ENCODE peak calls at places on chromosomes 6 and 20, in eight cellular contexts. V is lower leg skin, L is upper lobe of right lung, D is right atrium auricular region, T is dorsolateral prefrontal cortex, R is lung, F is transverse colon, Y is A549. O is an unnamed sample.

GRCh38 chr6:100435299-100435698 is 29.4 kb downstream of the SIM1 start:
- DNase-seq in D (no peak), T (no peak), L (no peak), Y (peak), V (no peak), R (no peak), F (no peak), O (no peak)

GRCh38 chr6:98808522-98809210 is 25.7 kb upstream of the POU3F2 start:
- DNase-seq in T (no peak), V (no peak), F (no peak), D (no peak), Y (no peak), L (no peak), R (no peak), O (no peak)

GRCh38 chr20:41085606-41086005 is 51.7 kb upstream of the PLCG1 start:
- DNase-seq in L (no peak), T (no peak), R (no peak), D (no peak), Y (no peak), V (no peak), F (no peak), O (no peak)

GRCh38 chr6:29142349-29142748 is 28.4 kb upstream of the OR2J2 start:
- DNase-seq in D (no peak), L (no peak), V (no peak), R (no peak), Y (no peak), F (no peak), T (no peak), O (no peak)

GRCh38 chr20:53157443-53158408 is 185.6 kb downstream of the TSHZ2 start:
- DNase-seq in T (peak), D (no peak), R (peak), F (peak), V (no peak), Y (peak), L (peak), O (no peak)

GRCh38 chr6:33417127-33417902 is 592 bp downstream of the CUTA start:
- DNase-seq in D (no peak), T (no peak), L (no peak), Y (peak), R (no peak), F (no peak), V (peak), O (no peak)

GRCh38 chr6:47413752-47414516 is 63.7 kb upstream of the CD2AP start:
- DNase-seq in D (no peak), R (no peak), L (no peak), F (no peak), T (no peak), V (no peak), Y (no peak), O (no peak)

GRCh38 chr6:130189691-130190459 is 32.9 kb downstream of the SAMD3 start:
- DNase-seq in T (no peak), R (no peak), Y (no peak), L (no peak), D (no peak), F (no peak), V (no peak), O (no peak)

GRCh38 chr20:45440891-45441685 is 25.1 kb downstream of the PIGT start:
- DNase-seq in R (no peak), Y (no peak), V (no peak), F (no peak), T (no peak), L (no peak), D (no peak), O (no peak)

GRCh38 chr6:125745281-125746018 is 4.0 kb upstream of the HEY2 start:
- DNase-seq in T (no peak), D (no peak), R (no peak), Y (no peak), L (no peak), V (no peak), F (no peak), O (no peak)

GRCh38 chr6:14422917-14423316 is 305.3 kb downstream of the CD83 start:
- DNase-seq in D (no peak), Y (no peak), F (no peak), V (no peak), R (no peak), L (no peak), T (no peak), O (no peak)

GRCh38 chr6:83920017-83920416 is 60.5 kb downstream of the CYB5R4 start:
- DNase-seq in F (no peak), D (no peak), T (no peak), L (no peak), Y (no peak), V (no peak), R (no peak), O (no peak)

GRCh38 chr6:68468244-68468884 is 166.7 kb upstream of the ADGRB3 start:
- DNase-seq in L (no peak), V (no peak), F (no peak), D (no peak), R (no peak), T (no peak), Y (no peak), O (no peak)

GRCh38 chr6:109738200-109738599 is 47.1 kb downstream of the FIG4 start:
- DNase-seq in V (no peak), L (no peak), Y (no peak), R (no peak), T (no peak), F (no peak), D (no peak), O (no peak)

GRCh38 chr6:57265755-57266221 is 43.7 kb upstream of the RAB23 start:
- DNase-seq in R (no peak), V (no peak), L (no peak), D (no peak), F (no peak), T (no peak), Y (no peak), O (no peak)

GRCh38 chr6:3748208-3748701 is 3.3 kb downstream of the PXDC1 start:
- DNase-seq in D (peak), L (no peak), T (peak), Y (peak), V (peak), R (peak), F (peak), O (peak)

GRCh38 chr6:44257753-44258324 is 511 bp upstream of the SLC35B2 start:
- DNase-seq in R (no peak), T (no peak), V (no peak), D (no peak), Y (no peak), F (no peak), L (peak), O (no peak)

GRCh38 chr6:34565722-34566137 is 9.6 kb upstream of the SPDEF start:
- DNase-seq in L (no peak), R (no peak), D (no peak), F (no peak), Y (no peak), T (no peak), V (no peak), O (no peak)

GRCh38 chr6:35723587-35723986 is 13.2 kb upstream of the ARMC12 start:
- DNase-seq in Y (no peak), L (peak), T (no peak), D (no peak), R (no peak), V (no peak), F (no peak), O (no peak)

GRCh38 chr6:148735996-148736395 is 10.8 kb upstream of the UST start:
- DNase-seq in T (no peak), R (no peak), F (no peak), L (no peak), Y (no peak), V (no peak), D (no peak), O (no peak)

GRCh38 chr6:32666420-32667300 is at the start of gene HLA-DQB1:
- DNase-seq in R (no peak), V (no peak), Y (peak), T (no peak), D (no peak), L (no peak), F (no peak), O (no peak)

GRCh38 chr6:170135461-170135820 is 155.4 kb downstream of the DLL1 start:
- DNase-seq in R (no peak), V (peak), T (peak), D (no peak), Y (no peak), F (no peak), L (no peak), O (peak)

GRCh38 chr6:37671061-37671460 is 26.6 kb downstream of the MDGA1 start:
- DNase-seq in L (no peak), F (no peak), Y (no peak), D (no peak), T (no peak), V (no peak), R (no peak), O (no peak)

GRCh38 chr6:87139236-87139635 is 16.1 kb upstream of the ZNF292 start:
- DNase-seq in T (no peak), L (no peak), R (no peak), V (no peak), D (no peak), Y (peak), F (peak), O (no peak)

GRCh38 chr20:17806739-17807441 is 107.1 kb downstream of the BANF2 start:
- DNase-seq in F (peak), V (peak), L (no peak), D (peak), R (peak), Y (no peak), T (no peak), O (no peak)

GRCh38 chr6:63759605-63760004 is 124.0 kb downstream of the PHF3 start:
- DNase-seq in D (no peak), V (no peak), R (no peak), Y (no peak), L (no peak), F (no peak), T (no peak), O (no peak)

GRCh38 chr20:44769481-44769863 is 23.8 kb downstream of the KCNK15 start:
- DNase-seq in V (no peak), L (no peak), D (no peak), R (no peak), T (no peak), Y (no peak), F (no peak), O (no peak)

GRCh38 chr20:2122921-2123320 is 21.3 kb downstream of the STK35 start:
- DNase-seq in D (no peak), F (no peak), V (no peak), L (no peak), Y (no peak), T (no peak), R (no peak), O (no peak)

GRCh38 chr6:167699141-167700036 is 127.3 kb upstream of the AFDN start:
- DNase-seq in Y (no peak), R (peak), T (no peak), L (peak), V (peak), F (peak), D (peak), O (no peak)

GRCh38 chr6:68559716-68560115 is 75.4 kb upstream of the ADGRB3 start:
- DNase-seq in L (no peak), R (no peak), D (no peak), F (no peak), V (no peak), Y (no peak), T (no peak), O (no peak)

GRCh38 chr6:138499303-138499991 is at the start of gene NHSL1:
- DNase-seq in D (no peak), R (no peak), T (no peak), L (no peak), V (no peak), F (peak), Y (no peak), O (no peak)

GRCh38 chr20:33679758-33680485 is 5.7 kb upstream of the NECAB3 start:
- DNase-seq in Y (no peak), R (no peak), L (no peak), F (no peak), D (no peak), V (no peak), T (no peak), O (no peak)

GRCh38 chr6:150719861-150720260 is 120.2 kb downstream of the PLEKHG1 start:
- DNase-seq in R (no peak), L (no peak), T (no peak), V (no peak), F (no peak), D (no peak), Y (no peak), O (no peak)

GRCh38 chr6:150723056-150723658 is 123.5 kb downstream of the PLEKHG1 start:
- DNase-seq in R (no peak), D (no peak), L (no peak), T (no peak), V (no peak), F (no peak), Y (no peak), O (no peak)

GRCh38 chr6:150721411-150722266 is 122.0 kb downstream of the PLEKHG1 start:
- DNase-seq in D (no peak), T (no peak), V (no peak), R (no peak), Y (no peak), F (no peak), L (no peak), O (no peak)

GRCh38 chr6:150719099-150719767 is 119.5 kb downstream of the PLEKHG1 start:
- DNase-seq in V (no peak), D (no peak), R (no peak), T (no peak), F (no peak), Y (no peak), L (no peak), O (no peak)

DNA sequence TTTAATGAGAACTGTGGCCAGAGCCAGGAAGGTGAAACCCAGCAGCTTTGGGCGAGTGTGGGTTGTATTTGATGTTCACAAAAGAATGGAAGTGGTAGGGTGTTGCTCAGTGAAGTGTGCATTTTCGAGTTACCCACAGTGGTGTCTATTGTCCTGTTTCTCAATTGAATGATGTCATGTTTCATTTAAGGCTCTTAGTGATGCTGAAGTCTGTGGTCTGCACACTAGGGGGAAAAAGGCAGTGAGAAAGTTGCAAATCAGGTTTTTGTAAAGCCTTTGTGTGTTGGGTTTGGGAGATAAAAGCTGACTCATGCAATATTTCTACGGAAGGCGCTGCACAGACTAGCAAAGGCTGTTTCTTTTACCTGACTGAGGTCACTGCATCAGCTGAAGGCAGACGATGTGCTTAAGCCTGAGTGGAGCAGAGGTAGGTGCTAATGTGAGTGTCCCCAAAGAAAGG is 121.1 kb downstream of the PLEKHG1 start:
- DNase-seq in Y (no peak), F (no peak), V (no peak), D (no peak), L (no peak), R (no peak), T (no peak), O (no peak)
- TF ChIP-seq CTCF in Y (no peak), F (no peak), V (no peak), D (no peak), L (no peak), R (no peak), T (no peak), O (no peak)

GRCh38 chr6:365835-366234 is 25.7 kb upstream of the IRF4 start:
- DNase-seq in D (no peak), L (no peak), T (no peak), Y (no peak), F (no peak), V (no peak), R (no peak), O (no peak)

GRCh38 chr6:366389-366788 is 25.2 kb upstream of the IRF4 start:
- DNase-seq in T (no peak), L (no peak), R (no peak), Y (no peak), F (no peak), V (no peak), D (no peak), O (no peak)

GRCh38 chr6:364609-365540 is 26.7 kb upstream of the IRF4 start:
- DNase-seq in D (no peak), Y (no peak), L (no peak), R (no peak), T (no peak), F (no peak), V (no peak), O (no peak)

GRCh38 chr6:367891-368630 is 23.5 kb upstream of the IRF4 start:
- DNase-seq in Y (no peak), L (no peak), V (no peak), F (no peak), D (no peak), T (no peak), R (no peak), O (no peak)

DNA sequence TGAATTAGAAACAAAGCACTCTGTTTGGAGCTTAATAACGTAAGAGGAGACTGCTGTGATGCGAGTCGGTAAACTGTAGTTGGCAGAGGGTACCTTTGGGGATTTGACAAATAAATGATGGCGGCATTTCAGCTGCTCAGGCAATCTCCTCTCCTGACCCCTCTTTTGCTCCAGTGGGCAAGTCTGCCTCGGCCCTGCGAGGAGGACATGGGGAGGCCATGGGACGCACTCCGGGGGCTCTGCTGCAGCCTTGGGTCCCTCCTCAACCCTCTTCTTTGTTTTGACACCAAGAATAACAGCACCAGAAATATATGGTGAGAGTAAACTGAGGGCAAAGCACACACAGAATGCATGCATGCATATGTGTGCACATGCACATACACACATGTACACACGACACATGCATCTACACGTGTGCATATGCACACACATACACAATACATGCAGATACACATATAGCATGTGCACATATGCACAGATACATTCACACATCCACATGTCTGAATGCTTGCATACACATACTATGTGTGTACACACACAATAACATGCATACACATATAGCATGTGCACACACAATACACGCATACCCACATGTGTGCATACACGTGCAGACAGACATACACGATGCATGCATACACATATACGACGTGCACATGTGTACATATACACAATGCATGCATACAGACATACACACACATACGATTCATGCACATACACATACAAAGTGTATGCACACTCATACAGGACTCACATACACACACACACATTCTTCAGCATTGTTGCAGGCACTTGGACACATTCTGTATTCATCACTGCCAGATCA is 24.4 kb upstream of the IRF4 start:
- DNase-seq in F (no peak), Y (no peak), L (no peak), D (no peak), V (no peak), T (no peak), R (no peak), O (no peak)
- TF ChIP-seq CTCF in F (no peak), Y (no peak), L (no peak), D (no peak), V (no peak), T (no peak), R (no peak), O (no peak)

GRCh38 chr20:56994006-56994405 is 272.4 kb downstream of the BMP7 start:
- DNase-seq in F (no peak), R (no peak), V (no peak), Y (no peak), L (no peak), T (no peak), D (no peak), O (no peak)

GRCh38 chr20:56993020-56993419 is 273.4 kb downstream of the BMP7 start:
- DNase-seq in R (no peak), D (no peak), L (no peak), Y (no peak), T (no peak), V (no peak), F (no peak), O (no peak)

GRCh38 chr20:56995157-56995556 is 271.3 kb downstream of the BMP7 start:
- DNase-seq in L (no peak), V (no peak), T (no peak), D (no peak), Y (no peak), F (no peak), R (no peak), O (no peak)

GRCh38 chr20:56996533-56996932 is 269.9 kb downstream of the BMP7 start:
- DNase-seq in R (no peak), F (no peak), T (no peak), D (no peak), Y (no peak), V (no peak), L (no peak), O (no peak)

GRCh38 chr20:56995635-56996075 is 270.8 kb downstream of the BMP7 start:
- DNase-seq in R (no peak), V (no peak), Y (peak), F (no peak), L (no peak), D (no peak), T (no peak), O (no peak)
- TF ChIP-seq CTCF in R (no peak), V (no peak), Y (peak), F (peak), L (peak), D (peak), T (peak), O (peak)

GRCh38 chr6:42963855-42964605 is 3.5 kb downstream of the GNMT start:
- DNase-seq in D (no peak), T (no peak), L (no peak), V (no peak), Y (peak), F (peak), R (no peak), O (no peak)
- TF ChIP-seq CTCF in D (no peak), T (no peak), L (no peak), V (no peak), Y (peak), F (peak), R (no peak), O (peak)

GRCh38 chr6:70905676-70906075 is 51.2 kb downstream of the B3GAT2 start:
- DNase-seq in D (no peak), R (no peak), L (no peak), F (no peak), V (no peak), Y (no peak), T (no peak), O (no peak)

GRCh38 chr6:70903665-70904452 is 53.0 kb downstream of the B3GAT2 start:
- DNase-seq in Y (no peak), V (no peak), L (no peak), R (no peak), F (no peak), D (no peak), T (no peak), O (no peak)

GRCh38 chr6:70900061-70900460 is 56.8 kb downstream of the B3GAT2 start:
- DNase-seq in V (no peak), R (no peak), L (no peak), D (no peak), T (no peak), F (no peak), Y (no peak), O (no peak)

DNA sequence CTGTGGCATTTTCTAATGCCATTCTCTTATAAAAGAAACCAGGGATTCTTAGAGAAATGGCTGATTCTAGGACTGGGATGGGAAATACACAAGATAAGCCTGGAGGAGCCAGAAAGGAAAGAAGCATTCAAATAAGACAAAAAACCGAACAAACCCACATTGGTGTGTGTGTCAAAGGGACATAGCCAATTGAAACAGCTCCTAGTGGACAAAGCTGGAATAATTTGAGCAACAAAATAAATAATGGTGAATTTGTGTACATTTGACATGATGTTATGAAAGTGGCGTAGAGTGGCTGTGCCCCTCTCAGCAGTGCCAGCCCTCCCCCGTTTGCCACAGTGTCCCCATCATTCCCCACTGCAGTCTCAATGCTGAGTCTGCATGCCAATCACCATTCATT is 55.5 kb downstream of the B3GAT2 start:
- DNase-seq in L (no peak), R (no peak), V (no peak), F (no peak), T (no peak), Y (no peak), D (no peak), O (no peak)
- TF ChIP-seq CTCF in L (no peak), R (no peak), V (no peak), F (peak), T (no peak), Y (no peak), D (no peak), O (peak)

DNA sequence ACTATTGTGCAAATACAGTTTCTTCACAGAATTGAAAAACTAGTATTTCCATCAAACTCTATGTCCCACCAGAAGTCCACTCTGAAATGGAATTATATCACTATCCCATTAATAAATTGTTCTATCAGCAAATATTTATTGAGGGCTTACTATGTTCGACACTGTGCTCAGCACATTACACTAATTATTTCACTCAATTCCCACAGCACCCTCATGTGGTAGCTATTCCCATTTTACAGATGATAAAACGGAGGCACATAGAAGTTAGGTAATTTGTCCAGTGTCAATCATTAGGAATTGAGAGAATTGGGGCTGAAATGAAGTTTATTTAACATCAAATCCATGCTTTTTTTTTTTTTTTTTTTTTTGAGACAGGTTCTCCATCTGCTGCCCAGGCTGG is 52.5 kb downstream of the MKKS start:
- DNase-seq in R (no peak), L (no peak), T (no peak), V (no peak), F (no peak), Y (no peak), D (no peak), O (no peak)
- TF ChIP-seq CTCF in R (no peak), L (no peak), T (no peak), V (no peak), F (no peak), Y (peak), D (no peak), O (peak)

O was measured in osteocyte.